ENCODE peak calls at places on chromosomes 16 and 17, in five cellular contexts. G, U, H, Q and W are unnamed samples.

GRCh38 chr17:7854078-7854777 is 638 bp upstream of the TMEM88 start:
- DNase-seq in G (no peak), U (no peak), Q (no peak), H (peak; percentile 42), W (no peak)

GRCh38 chr17:752620-753219 is 656 bp upstream of the GEMIN4 start:
- DNase-seq in U (peak; percentile 92), G (no peak), H (no peak), Q (no peak), W (peak; percentile 39)

GRCh38 chr16:66635406-66635805 is 30.9 kb downstream of the CMTM3 start:
- DNase-seq in H (no peak), U (no peak), G (no peak), Q (no peak), W (no peak)

GRCh38 chr17:37483311-37484039 is 6.2 kb upstream of the DUSP14 start:
- DNase-seq in H (no peak), G (no peak), U (no peak), Q (no peak), W (no peak)

GRCh38 chr17:68457168-68457538 is at the start of gene WIPI1:
- DNase-seq in U (no peak), H (no peak), G (peak; percentile 66), Q (no peak), W (no peak)

GRCh38 chr17:76909971-76910760 is 42.0 kb downstream of the MGAT5B start:
- DNase-seq in U (no peak), H (peak; percentile 97), G (peak; percentile 66), Q (peak; percentile 44), W (peak; percentile 66)

GRCh38 chr17:57377094-57377493 is 120.8 kb downstream of the MSI2 start:
- DNase-seq in G (no peak), Q (no peak), U (no peak), H (no peak), W (peak; percentile 24)

GRCh38 chr17:72724375-72724774 is 368.1 kb downstream of the SLC39A11 start:
- DNase-seq in U (no peak), H (no peak), Q (peak; percentile 64), G (no peak), W (peak; percentile 82)

GRCh38 chr16:89009343-89010209 is 32.6 kb upstream of the CBFA2T3 start:
- DNase-seq in G (peak; percentile 36), Q (no peak), U (peak; percentile 33), H (peak; percentile 77), W (peak; percentile 19)

GRCh38 chr17:30858556-30859250 is 26.9 kb downstream of the ATAD5 start:
- DNase-seq in G (no peak), Q (no peak), U (no peak), H (no peak), W (peak; percentile 38)

GRCh38 chr17:10210151-10210574 is 11.8 kb upstream of the GAS7 start:
- DNase-seq in Q (peak; percentile 21), G (no peak), U (peak; percentile 39), H (no peak), W (peak; percentile 18)

GRCh38 chr16:5633845-5634440 is 536.3 kb upstream of the EEF2KMT start:
- DNase-seq in U (no peak), H (no peak), G (peak; percentile 47), Q (no peak), W (peak; percentile 21)

GRCh38 chr17:5115673-5116651 is at the start of gene USP6:
- DNase-seq in G (no peak), U (no peak), Q (no peak), H (no peak), W (no peak)

GRCh38 chr17:51428668-51429486 is 168.5 kb downstream of the UTP18 start:
- DNase-seq in G (no peak), H (no peak), Q (no peak), U (no peak), W (no peak)

GRCh38 chr16:48126801-48127644 is 28.8 kb downstream of the ABCC12 start:
- DNase-seq in G (no peak), U (no peak), H (no peak), Q (peak; percentile 80), W (peak; percentile 90)

GRCh38 chr17:76683011-76683755 is 27.6 kb downstream of the MXRA7 start:
- DNase-seq in G (no peak), U (no peak), Q (no peak), H (no peak), W (no peak)

GRCh38 chr17:10192963-10193362 is 5.4 kb downstream of the GAS7 start:
- DNase-seq in H (no peak), Q (no peak), G (no peak), U (no peak), W (no peak)

GRCh38 chr17:74201250-74201649 is 2.2 kb upstream of the RPL38 start:
- DNase-seq in U (no peak), H (no peak), Q (peak; percentile 34), G (no peak), W (peak; percentile 66)

GRCh38 chr16:86512301-86512859 is 2.1 kb downstream of the FOXF1 start:
- DNase-seq in Q (no peak), H (no peak), U (no peak), G (no peak), W (no peak)

GRCh38 chr17:76866774-76867577 is 1.2 kb upstream of the MGAT5B start:
- DNase-seq in G (no peak), H (no peak), Q (peak; percentile 49), U (no peak), W (peak; percentile 67)

GRCh38 chr16:3180445-3180878 is 7.5 kb upstream of the OR1F1 start:
- DNase-seq in G (no peak), H (no peak), U (no peak), Q (peak; percentile 40), W (peak; percentile 50)

GRCh38 chr16:3186946-3187690 is 886 bp upstream of the OR1F1 start:
- DNase-seq in H (no peak), Q (no peak), U (no peak), G (no peak), W (no peak)

GRCh38 chr16:3183445-3184139 is 4.4 kb upstream of the OR1F1 start:
- DNase-seq in G (no peak), H (peak; percentile 23), U (no peak), Q (no peak), W (no peak)

GRCh38 chr16:3179651-3180050 is 8.4 kb upstream of the OR1F1 start:
- DNase-seq in H (no peak), G (no peak), Q (no peak), U (no peak), W (no peak)

DNA sequence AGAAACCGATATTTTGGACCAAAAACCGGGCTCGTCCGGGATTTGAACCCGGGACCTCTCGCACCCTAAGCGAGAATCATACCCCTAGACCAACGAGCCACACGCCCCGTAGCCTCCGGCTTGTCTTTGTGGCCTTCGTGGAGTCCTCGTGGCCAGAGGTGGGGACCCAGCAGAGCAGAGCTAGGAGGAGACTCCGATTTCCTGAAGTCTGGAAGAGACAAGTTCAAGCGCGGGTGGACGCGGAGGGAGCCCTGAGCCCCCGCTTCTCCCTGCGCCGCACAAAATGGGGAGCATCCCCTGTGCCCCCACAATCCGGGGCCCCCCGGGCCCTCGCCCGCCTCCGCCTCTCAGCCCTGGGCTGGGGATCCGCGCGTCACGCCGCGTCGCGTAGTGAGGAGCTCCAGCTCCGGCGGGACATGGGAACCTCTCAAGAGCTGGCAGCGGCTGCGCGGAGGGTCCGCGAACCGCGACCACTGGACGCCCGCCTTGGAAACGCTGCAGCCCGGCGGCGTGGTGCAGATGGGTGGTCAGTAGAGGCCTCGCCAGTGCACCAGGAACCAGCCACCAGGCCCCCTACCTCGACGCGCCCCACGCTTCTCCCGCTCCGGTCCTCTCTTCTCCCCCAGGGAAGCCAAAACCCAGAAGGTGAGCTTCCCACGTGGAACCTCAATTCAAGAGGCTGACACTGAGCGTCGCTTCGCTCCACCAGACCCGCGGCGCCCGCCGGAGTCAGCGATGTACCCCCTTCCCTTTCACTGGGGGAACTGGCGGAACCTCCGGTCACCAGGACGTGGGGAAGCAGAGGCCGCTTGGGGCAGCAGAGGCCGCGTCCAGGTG is 5.2 kb upstream of the OR1F1 start:
- DNase-seq in U (no peak), G (no peak), Q (peak; percentile 77), H (peak; percentile 74), W (peak; percentile 66)
- TF ChIP-seq CTCF in U (no peak), G (no peak), Q (peak; percentile 45), H (no peak), W (peak; percentile 9)

DNA sequence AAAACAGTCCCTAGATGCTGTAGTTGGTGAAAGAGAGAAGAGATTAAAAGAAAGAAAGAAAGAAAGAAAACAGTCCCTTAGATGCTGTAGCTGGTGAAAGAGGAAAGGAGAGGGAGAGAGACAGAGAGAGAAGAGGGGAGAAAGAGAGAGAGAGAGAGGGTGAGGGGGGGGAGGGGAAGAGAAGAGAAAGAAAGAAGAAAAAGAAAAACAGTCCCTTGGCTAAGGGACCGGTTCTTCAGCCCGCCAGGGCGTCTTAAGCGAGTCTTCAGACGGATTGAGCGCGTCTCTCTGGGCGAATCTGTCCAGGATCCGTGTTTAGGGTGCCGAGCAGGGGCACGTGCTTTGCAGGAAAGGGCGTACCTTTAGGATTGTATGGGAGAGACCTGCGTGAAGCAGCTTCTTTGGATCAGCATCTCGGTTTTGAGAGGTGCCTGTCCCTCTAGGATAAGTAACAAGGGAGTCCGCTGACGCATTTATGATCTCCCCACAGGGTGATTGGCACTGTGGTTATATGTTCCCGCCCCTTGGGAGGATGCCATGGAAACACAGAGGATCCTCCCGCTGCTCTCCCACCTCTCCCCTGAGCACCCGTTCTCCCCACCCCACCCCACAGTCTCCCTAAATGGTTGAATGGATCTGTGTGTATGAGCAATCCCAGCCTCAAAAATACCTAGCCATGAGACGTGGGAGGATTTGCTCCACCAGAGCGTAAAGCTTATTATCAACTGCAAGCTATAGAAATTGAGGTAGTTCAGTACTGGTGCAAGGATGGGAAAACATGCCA is 16.7 kb downstream of the GNGT2 start:
- DNase-seq in U (peak; percentile 77), Q (peak; percentile 74), H (peak; percentile 62), G (peak; percentile 7), W (peak; percentile 65)
- TF ChIP-seq CTCF in U (no peak), Q (no peak), H (no peak), G (no peak), W (no peak)

GRCh38 chr16:26456074-26456473 is 610.7 kb upstream of the C16orf82 start:
- DNase-seq in Q (no peak), U (no peak), H (no peak), G (no peak), W (no peak)

GRCh38 chr16:26457061-26457460 is 609.7 kb upstream of the C16orf82 start:
- DNase-seq in Q (no peak), H (no peak), G (no peak), U (no peak), W (no peak)

GRCh38 chr16:26454102-26454501 is 612.6 kb upstream of the C16orf82 start:
- DNase-seq in H (no peak), G (no peak), U (no peak), Q (peak; percentile 0), W (peak; percentile 11)

GRCh38 chr16:26457896-26458295 is 608.8 kb upstream of the C16orf82 start:
- DNase-seq in Q (no peak), G (no peak), U (no peak), H (no peak), W (no peak)

GRCh38 chr16:26453215-26453614 is 613.5 kb upstream of the C16orf82 start:
- DNase-seq in H (no peak), Q (no peak), U (no peak), G (no peak), W (no peak)
- TF ChIP-seq CTCF in H (no peak), Q (no peak), U (no peak), G (peak; percentile 27), W (no peak)

GRCh38 chr17:45314761-45315549 is 1.9 kb downstream of the MAP3K14 start:
- DNase-seq in U (no peak), Q (no peak), H (no peak), G (peak; percentile 30), W (no peak)

GRCh38 chr17:45315583-45316270 is 1.1 kb downstream of the MAP3K14 start:
- DNase-seq in G (no peak), U (no peak), H (no peak), Q (peak; percentile 52), W (peak; percentile 54)

GRCh38 chr17:45317113-45317820 is 447 bp upstream of the MAP3K14 start:
- DNase-seq in U (peak; percentile 100), Q (peak; percentile 100), H (peak; percentile 100), G (peak; percentile 100), W (peak; percentile 100)

GRCh38 chr17:45318561-45319230 is 1.9 kb upstream of the MAP3K14 start:
- DNase-seq in H (no peak), G (no peak), Q (peak; percentile 80), U (no peak), W (peak; percentile 57)

GRCh38 chr17:45316271-45317112 is at the start of gene MAP3K14:
- DNase-seq in H (peak; percentile 85), Q (peak; percentile 60), G (peak; percentile 73), U (peak; percentile 85), W (peak; percentile 51)
- TF ChIP-seq CTCF in H (no peak), Q (no peak), G (peak; percentile 21), U (peak; percentile 32), W (no peak)